ENCODE peak calls at places on chromosomes 12 and 14, in four cellular contexts. G is CD4-positive, CD25-positive, alpha-beta regulatory T cell; K is NCI-H460; B is H1. X is an unnamed sample.

GRCh38 chr14:28769358-28769757 is 2.8 kb downstream of the FOXG1 start:
- DNase-seq in G (no peak), K (no peak), B (no peak), X (no peak)

GRCh38 chr12:32901553-32901952 is 5.0 kb upstream of the PKP2 start:
- DNase-seq in B (no peak), G (no peak), K (no peak), X (no peak)

GRCh38 chr14:22526210-22526609 is 62.8 kb downstream of the DAD1 start:
- DNase-seq in K (no peak), G (no peak), B (no peak), X (no peak)

GRCh38 chr12:50078281-50078680 is 6.9 kb upstream of the SMARCD1 start:
- DNase-seq in K (no peak), B (no peak), G (no peak), X (no peak)

GRCh38 chr14:77265187-77265515 is 5.9 kb downstream of the NGB start:
- DNase-seq in K (no peak), G (no peak), B (no peak), X (no peak)

GRCh38 chr14:53553221-53553620 is 400.1 kb upstream of the DDHD1 start:
- DNase-seq in K (no peak), B (no peak), G (no peak), X (no peak)

GRCh38 chr14:23449314-23449713 is 13.9 kb upstream of the MYH7 start:
- DNase-seq in B (no peak), K (no peak), G (no peak), X (no peak)

GRCh38 chr12:990308-990648 is 745 bp upstream of the ERC1 start:
- DNase-seq in B (no peak), G (peak), K (no peak), X (peak)

GRCh38 chr12:64701283-64701682 is 57.9 kb downstream of the GNS start:
- DNase-seq in B (no peak), G (no peak), K (no peak), X (peak)

GRCh38 chr12:131618303-131618658 is 92.6 kb upstream of the SFSWAP start:
- DNase-seq in K (peak), B (no peak), G (no peak), X (no peak)

GRCh38 chr12:105825141-105825540 is 313.6 kb downstream of the NUAK1 start:
- DNase-seq in K (no peak), G (no peak), B (no peak), X (no peak)

GRCh38 chr14:76391981-76392690 is 16.2 kb downstream of the ESRRB start:
- DNase-seq in B (no peak), G (no peak), K (no peak), X (no peak)

GRCh38 chr12:122227341-122227740 is 1.5 kb upstream of the DIABLO start:
- DNase-seq in B (no peak), G (peak), K (no peak), X (no peak)

GRCh38 chr12:132140501-132140900 is 3.6 kb downstream of the DDX51 start:
- DNase-seq in G (no peak), B (no peak), K (no peak), X (no peak)

GRCh38 chr14:100215330-100215885 is 23.5 kb upstream of the YY1 start:
- DNase-seq in G (no peak), B (no peak), K (no peak), X (no peak)

GRCh38 chr12:52607314-52607713 is 6.1 kb upstream of the KRT72 start:
- DNase-seq in G (no peak), B (no peak), K (no peak), X (no peak)

GRCh38 chr12:56520025-56520810 is 1.4 kb upstream of the RBMS2 start:
- DNase-seq in B (no peak), K (no peak), G (no peak), X (no peak)

GRCh38 chr14:105059917-105060565 is 5.2 kb downstream of the GPR132 start:
- DNase-seq in G (no peak), K (no peak), B (no peak), X (no peak)

GRCh38 chr12:29427964-29428363 is 47.0 kb upstream of the ERGIC2 start:
- DNase-seq in G (peak), B (no peak), K (no peak), X (no peak)

GRCh38 chr14:100117026-100117425 is 42.4 kb downstream of the DEGS2 start:
- DNase-seq in G (no peak), K (no peak), B (no peak), X (no peak)

GRCh38 chr12:113515082-113515856 is 43.6 kb upstream of the LHX5 start:
- DNase-seq in K (no peak), G (no peak), B (peak), X (no peak)

GRCh38 chr12:46661161-46661845 is 164.5 kb downstream of the SLC38A4 start:
- DNase-seq in K (peak), G (peak), B (no peak), X (peak)

GRCh38 chr12:130677957-130678558 is 38.0 kb downstream of the RIMBP2 start:
- DNase-seq in K (no peak), B (no peak), G (no peak), X (peak)

GRCh38 chr12:119594772-119595445 is 1.3 kb downstream of the TMEM233 start:
- DNase-seq in K (peak), B (no peak), G (no peak), X (no peak)

GRCh38 chr12:46266869-46267617 is 1.8 kb downstream of the SLC38A1 start:
- DNase-seq in B (no peak), K (peak), G (peak), X (peak)

GRCh38 chr12:50390284-50390683 is 6.1 kb downstream of the FAM186A start:
- DNase-seq in B (no peak), G (no peak), K (peak), X (no peak)

GRCh38 chr12:94571556-94571955 is 78.8 kb downstream of the TMCC3 start:
- DNase-seq in G (no peak), B (no peak), K (no peak), X (peak)

GRCh38 chr12:121794532-121795028 is 1.1 kb upstream of the RHOF start:
- DNase-seq in B (no peak), G (no peak), K (no peak), X (no peak)

GRCh38 chr14:92982941-92983340 is 60.0 kb downstream of the CHGA start:
- DNase-seq in K (no peak), G (no peak), B (no peak), X (no peak)

GRCh38 chr14:95510804-95511203 is 5.6 kb downstream of the SYNE3 start:
- DNase-seq in G (no peak), B (no peak), K (no peak), X (no peak)

GRCh38 chr12:10366875-10367274 is 23.0 kb downstream of the KLRK1 start:
- DNase-seq in G (peak), K (no peak), B (no peak), X (peak)

GRCh38 chr14:46999661-47000060 is 348.1 kb upstream of the RPL10L start:
- DNase-seq in K (no peak), B (no peak), G (no peak), X (no peak)

GRCh38 chr12:122003646-122004611 is 17.8 kb upstream of the BCL7A start:
- DNase-seq in B (no peak), K (no peak), G (no peak), X (no peak)

GRCh38 chr12:27772328-27773049 is 7.5 kb upstream of the KLHL42 start:
- DNase-seq in B (no peak), K (no peak), G (no peak), X (no peak)

GRCh38 chr14:68782091-68782981 is 10.5 kb downstream of the ZFP36L1 start:
- DNase-seq in K (no peak), B (no peak), G (peak), X (no peak)

GRCh38 chr14:74531467-74531866 is 37.9 kb downstream of the ISCA2 start:
- DNase-seq in G (no peak), B (peak), K (peak), X (no peak)

GRCh38 chr12:87760943-87761342 is 268.3 kb downstream of the C12orf50 start:
- DNase-seq in B (no peak), K (no peak), G (no peak), X (no peak)